ENCODE peak calls at places on chromosomes 13 and 19, in four cellular contexts. One of them, this sample, is unnamed.
A peak's percentile ranks its signal among the peaks of the same experiment; 100 is the strongest.

GRCh38 chr19:5292843-5293606 is 47.6 kb downstream of the PTPRS start:
- DNase-seq in activated T-cell treated with anti-CD3 and anti-CD28 coated beads, Interleukin-2, amount 50 U/mL, for 72 hours: peak; percentile 39
- DNase-seq in stimulated activated CD4-positive, alpha-beta T cell treated with anti-CD3 and anti-CD28 coated beads, TNF-alpha, amount 100 ng/mL, for 48 hours: peak; percentile 14
- DNase-seq in IMR-90: peak; percentile 65
- DNase-seq in this sample: peak; percentile 54

GRCh38 chr13:53201454-53202225 is 173.0 kb downstream of the OLFM4 start:
- DNase-seq in activated T-cell treated with anti-CD3 and anti-CD28 coated beads, Interleukin-2, amount 50 U/mL, for 72 hours: no peak
- DNase-seq in IMR-90: no peak
- DNase-seq in stimulated activated CD4-positive, alpha-beta T cell treated with anti-CD3 and anti-CD28 coated beads, TNF-alpha, amount 100 ng/mL, for 48 hours: no peak
- DNase-seq in this sample: no peak

GRCh38 chr19:51777570-51778460 is 16.8 kb downstream of the FPR2 start:
- DNase-seq in activated T-cell treated with anti-CD3 and anti-CD28 coated beads, Interleukin-2, amount 50 U/mL, for 72 hours: peak; percentile 55
- DNase-seq in stimulated activated CD4-positive, alpha-beta T cell treated with anti-CD3 and anti-CD28 coated beads, TNF-alpha, amount 100 ng/mL, for 48 hours: peak; percentile 3
- DNase-seq in IMR-90: peak; percentile 80
- DNase-seq in this sample: peak; percentile 37

GRCh38 chr13:30429721-30430694 is 7.7 kb downstream of the UBE2L5 start:
- DNase-seq in IMR-90: peak; percentile 95
- DNase-seq in activated T-cell treated with anti-CD3 and anti-CD28 coated beads, Interleukin-2, amount 50 U/mL, for 72 hours: peak; percentile 35
- DNase-seq in stimulated activated CD4-positive, alpha-beta T cell treated with anti-CD3 and anti-CD28 coated beads, TNF-alpha, amount 100 ng/mL, for 48 hours: peak; percentile 20
- DNase-seq in this sample: peak; percentile 36

GRCh38 chr13:112782433-112783010 is 92.7 kb downstream of the ATP11A start:
- DNase-seq in stimulated activated CD4-positive, alpha-beta T cell treated with anti-CD3 and anti-CD28 coated beads, TNF-alpha, amount 100 ng/mL, for 48 hours: no peak
- DNase-seq in IMR-90: no peak
- DNase-seq in activated T-cell treated with anti-CD3 and anti-CD28 coated beads, Interleukin-2, amount 50 U/mL, for 72 hours: no peak
- DNase-seq in this sample: no peak

GRCh38 chr13:27953671-27954405 is 15.3 kb downstream of the CDX2 start:
- DNase-seq in IMR-90: peak; percentile 55
- DNase-seq in activated T-cell treated with anti-CD3 and anti-CD28 coated beads, Interleukin-2, amount 50 U/mL, for 72 hours: peak; percentile 84
- DNase-seq in stimulated activated CD4-positive, alpha-beta T cell treated with anti-CD3 and anti-CD28 coated beads, TNF-alpha, amount 100 ng/mL, for 48 hours: peak; percentile 32
- DNase-seq in this sample: peak; percentile 79

GRCh38 chr13:79423801-79424642 is 18.0 kb upstream of the RBM26 start:
- DNase-seq in stimulated activated CD4-positive, alpha-beta T cell treated with anti-CD3 and anti-CD28 coated beads, TNF-alpha, amount 100 ng/mL, for 48 hours: no peak
- DNase-seq in activated T-cell treated with anti-CD3 and anti-CD28 coated beads, Interleukin-2, amount 50 U/mL, for 72 hours: no peak
- DNase-seq in IMR-90: peak; percentile 63
- DNase-seq in this sample: no peak

GRCh38 chr19:33778089-33778791 is 18.4 kb upstream of the KCTD15 start:
- DNase-seq in activated T-cell treated with anti-CD3 and anti-CD28 coated beads, Interleukin-2, amount 50 U/mL, for 72 hours: peak; percentile 93
- DNase-seq in IMR-90: peak; percentile 61
- DNase-seq in stimulated activated CD4-positive, alpha-beta T cell treated with anti-CD3 and anti-CD28 coated beads, TNF-alpha, amount 100 ng/mL, for 48 hours: peak; percentile 70
- DNase-seq in this sample: peak; percentile 86

GRCh38 chr19:46611791-46612190 is 10.7 kb downstream of the CALM3 start:
- DNase-seq in IMR-90: no peak
- DNase-seq in activated T-cell treated with anti-CD3 and anti-CD28 coated beads, Interleukin-2, amount 50 U/mL, for 72 hours: no peak
- DNase-seq in stimulated activated CD4-positive, alpha-beta T cell treated with anti-CD3 and anti-CD28 coated beads, TNF-alpha, amount 100 ng/mL, for 48 hours: no peak
- DNase-seq in this sample: no peak

GRCh38 chr13:93244141-93244917 is 17.7 kb downstream of the GPC6 start:
- DNase-seq in IMR-90: peak; percentile 67
- DNase-seq in stimulated activated CD4-positive, alpha-beta T cell treated with anti-CD3 and anti-CD28 coated beads, TNF-alpha, amount 100 ng/mL, for 48 hours: no peak
- DNase-seq in activated T-cell treated with anti-CD3 and anti-CD28 coated beads, Interleukin-2, amount 50 U/mL, for 72 hours: no peak
- DNase-seq in this sample: no peak

GRCh38 chr19:952680-953500 is 27.1 kb downstream of the ARID3A start:
- DNase-seq in stimulated activated CD4-positive, alpha-beta T cell treated with anti-CD3 and anti-CD28 coated beads, TNF-alpha, amount 100 ng/mL, for 48 hours: no peak
- DNase-seq in activated T-cell treated with anti-CD3 and anti-CD28 coated beads, Interleukin-2, amount 50 U/mL, for 72 hours: no peak
- DNase-seq in IMR-90: no peak
- DNase-seq in this sample: no peak

GRCh38 chr19:2693492-2693891 is 9.0 kb downstream of the GNG7 start:
- DNase-seq in IMR-90: no peak
- DNase-seq in activated T-cell treated with anti-CD3 and anti-CD28 coated beads, Interleukin-2, amount 50 U/mL, for 72 hours: no peak
- DNase-seq in stimulated activated CD4-positive, alpha-beta T cell treated with anti-CD3 and anti-CD28 coated beads, TNF-alpha, amount 100 ng/mL, for 48 hours: no peak
- DNase-seq in this sample: no peak

GRCh38 chr13:43269037-43269476 is 245.7 kb downstream of the DNAJC15 start:
- DNase-seq in stimulated activated CD4-positive, alpha-beta T cell treated with anti-CD3 and anti-CD28 coated beads, TNF-alpha, amount 100 ng/mL, for 48 hours: no peak
- DNase-seq in IMR-90: peak; percentile 98
- DNase-seq in activated T-cell treated with anti-CD3 and anti-CD28 coated beads, Interleukin-2, amount 50 U/mL, for 72 hours: no peak
- DNase-seq in this sample: no peak

GRCh38 chr19:4717191-4717965 is 6.3 kb downstream of the DPP9 start:
- DNase-seq in stimulated activated CD4-positive, alpha-beta T cell treated with anti-CD3 and anti-CD28 coated beads, TNF-alpha, amount 100 ng/mL, for 48 hours: no peak
- DNase-seq in IMR-90: peak; percentile 70
- DNase-seq in activated T-cell treated with anti-CD3 and anti-CD28 coated beads, Interleukin-2, amount 50 U/mL, for 72 hours: no peak
- DNase-seq in this sample: no peak

GRCh38 chr19:1057185-1057857 is 9.6 kb upstream of the ARHGAP45 start:
- DNase-seq in stimulated activated CD4-positive, alpha-beta T cell treated with anti-CD3 and anti-CD28 coated beads, TNF-alpha, amount 100 ng/mL, for 48 hours: no peak
- DNase-seq in activated T-cell treated with anti-CD3 and anti-CD28 coated beads, Interleukin-2, amount 50 U/mL, for 72 hours: no peak
- DNase-seq in IMR-90: peak; percentile 67
- DNase-seq in this sample: no peak

GRCh38 chr19:27971869-27972268 is 1241.1 kb downstream of the UQCRFS1 start:
- DNase-seq in activated T-cell treated with anti-CD3 and anti-CD28 coated beads, Interleukin-2, amount 50 U/mL, for 72 hours: no peak
- DNase-seq in stimulated activated CD4-positive, alpha-beta T cell treated with anti-CD3 and anti-CD28 coated beads, TNF-alpha, amount 100 ng/mL, for 48 hours: no peak
- DNase-seq in IMR-90: no peak
- DNase-seq in this sample: no peak

GRCh38 chr13:45823583-45823982 is 28.0 kb downstream of the SIAH3 start:
- DNase-seq in activated T-cell treated with anti-CD3 and anti-CD28 coated beads, Interleukin-2, amount 50 U/mL, for 72 hours: no peak
- DNase-seq in IMR-90: no peak
- DNase-seq in stimulated activated CD4-positive, alpha-beta T cell treated with anti-CD3 and anti-CD28 coated beads, TNF-alpha, amount 100 ng/mL, for 48 hours: no peak
- DNase-seq in this sample: no peak

GRCh38 chr19:47036233-47036651 is 12.2 kb downstream of the TMEM160 start:
- DNase-seq in stimulated activated CD4-positive, alpha-beta T cell treated with anti-CD3 and anti-CD28 coated beads, TNF-alpha, amount 100 ng/mL, for 48 hours: no peak
- DNase-seq in activated T-cell treated with anti-CD3 and anti-CD28 coated beads, Interleukin-2, amount 50 U/mL, for 72 hours: no peak
- DNase-seq in IMR-90: no peak
- DNase-seq in this sample: no peak

GRCh38 chr19:3977242-3978143 is 6.6 kb upstream of the DAPK3 start:
- DNase-seq in IMR-90: no peak
- DNase-seq in stimulated activated CD4-positive, alpha-beta T cell treated with anti-CD3 and anti-CD28 coated beads, TNF-alpha, amount 100 ng/mL, for 48 hours: no peak
- DNase-seq in activated T-cell treated with anti-CD3 and anti-CD28 coated beads, Interleukin-2, amount 50 U/mL, for 72 hours: no peak
- DNase-seq in this sample: peak; percentile 23

GRCh38 chr13:100088648-100089601 is at the start of gene PCCA:
- DNase-seq in activated T-cell treated with anti-CD3 and anti-CD28 coated beads, Interleukin-2, amount 50 U/mL, for 72 hours: peak; percentile 92
- DNase-seq in IMR-90: peak; percentile 89
- DNase-seq in stimulated activated CD4-positive, alpha-beta T cell treated with anti-CD3 and anti-CD28 coated beads, TNF-alpha, amount 100 ng/mL, for 48 hours: peak; percentile 61
- DNase-seq in this sample: peak; percentile 83

GRCh38 chr13:100106005-100106404 is 17.1 kb downstream of the PCCA start:
- DNase-seq in stimulated activated CD4-positive, alpha-beta T cell treated with anti-CD3 and anti-CD28 coated beads, TNF-alpha, amount 100 ng/mL, for 48 hours: no peak
- DNase-seq in IMR-90: peak; percentile 37
- DNase-seq in activated T-cell treated with anti-CD3 and anti-CD28 coated beads, Interleukin-2, amount 50 U/mL, for 72 hours: no peak
- DNase-seq in this sample: no peak

GRCh38 chr13:75621147-75621546 is 15.0 kb upstream of the LMO7 start:
- DNase-seq in IMR-90: peak; percentile 70
- DNase-seq in activated T-cell treated with anti-CD3 and anti-CD28 coated beads, Interleukin-2, amount 50 U/mL, for 72 hours: no peak
- DNase-seq in stimulated activated CD4-positive, alpha-beta T cell treated with anti-CD3 and anti-CD28 coated beads, TNF-alpha, amount 100 ng/mL, for 48 hours: no peak
- DNase-seq in this sample: no peak

GRCh38 chr19:46435009-46435408 is 6.3 kb upstream of the PNMA8C start:
- DNase-seq in IMR-90: no peak
- DNase-seq in stimulated activated CD4-positive, alpha-beta T cell treated with anti-CD3 and anti-CD28 coated beads, TNF-alpha, amount 100 ng/mL, for 48 hours: no peak
- DNase-seq in activated T-cell treated with anti-CD3 and anti-CD28 coated beads, Interleukin-2, amount 50 U/mL, for 72 hours: no peak
- DNase-seq in this sample: no peak

GRCh38 chr13:44818428-44818827 is 170.8 kb downstream of the NUFIP1 start:
- DNase-seq in IMR-90: peak; percentile 43
- DNase-seq in activated T-cell treated with anti-CD3 and anti-CD28 coated beads, Interleukin-2, amount 50 U/mL, for 72 hours: no peak
- DNase-seq in stimulated activated CD4-positive, alpha-beta T cell treated with anti-CD3 and anti-CD28 coated beads, TNF-alpha, amount 100 ng/mL, for 48 hours: no peak
- DNase-seq in this sample: no peak

GRCh38 chr19:3801412-3802096 is 15.4 kb upstream of the MATK start:
- DNase-seq in IMR-90: no peak
- DNase-seq in stimulated activated CD4-positive, alpha-beta T cell treated with anti-CD3 and anti-CD28 coated beads, TNF-alpha, amount 100 ng/mL, for 48 hours: no peak
- DNase-seq in activated T-cell treated with anti-CD3 and anti-CD28 coated beads, Interleukin-2, amount 50 U/mL, for 72 hours: peak; percentile 66
- DNase-seq in this sample: peak; percentile 55

GRCh38 chr13:27338816-27339215 is 68.2 kb downstream of the RASL11A start:
- DNase-seq in IMR-90: no peak
- DNase-seq in stimulated activated CD4-positive, alpha-beta T cell treated with anti-CD3 and anti-CD28 coated beads, TNF-alpha, amount 100 ng/mL, for 48 hours: no peak
- DNase-seq in activated T-cell treated with anti-CD3 and anti-CD28 coated beads, Interleukin-2, amount 50 U/mL, for 72 hours: no peak
- DNase-seq in this sample: no peak

GRCh38 chr13:98310485-98311199 is 133.6 kb upstream of the RNF113B start:
- DNase-seq in IMR-90: no peak
- DNase-seq in activated T-cell treated with anti-CD3 and anti-CD28 coated beads, Interleukin-2, amount 50 U/mL, for 72 hours: no peak
- DNase-seq in stimulated activated CD4-positive, alpha-beta T cell treated with anti-CD3 and anti-CD28 coated beads, TNF-alpha, amount 100 ng/mL, for 48 hours: no peak
- DNase-seq in this sample: no peak

GRCh38 chr19:49780861-49781260 is 14.1 kb downstream of the AP2A1 start:
- DNase-seq in activated T-cell treated with anti-CD3 and anti-CD28 coated beads, Interleukin-2, amount 50 U/mL, for 72 hours: no peak
- DNase-seq in stimulated activated CD4-positive, alpha-beta T cell treated with anti-CD3 and anti-CD28 coated beads, TNF-alpha, amount 100 ng/mL, for 48 hours: no peak
- DNase-seq in IMR-90: no peak
- DNase-seq in this sample: no peak

GRCh38 chr19:18700501-18701249 is 17.2 kb downstream of the CRTC1 start:
- DNase-seq in stimulated activated CD4-positive, alpha-beta T cell treated with anti-CD3 and anti-CD28 coated beads, TNF-alpha, amount 100 ng/mL, for 48 hours: peak; percentile 34
- DNase-seq in activated T-cell treated with anti-CD3 and anti-CD28 coated beads, Interleukin-2, amount 50 U/mL, for 72 hours: peak; percentile 75
- DNase-seq in IMR-90: peak; percentile 29
- DNase-seq in this sample: peak; percentile 67

GRCh38 chr13:49938921-49939320 is 2.8 kb upstream of the SPRYD7 start:
- DNase-seq in stimulated activated CD4-positive, alpha-beta T cell treated with anti-CD3 and anti-CD28 coated beads, TNF-alpha, amount 100 ng/mL, for 48 hours: no peak
- DNase-seq in IMR-90: no peak
- DNase-seq in activated T-cell treated with anti-CD3 and anti-CD28 coated beads, Interleukin-2, amount 50 U/mL, for 72 hours: no peak
- DNase-seq in this sample: no peak

This sample was measured in stimulated activated naive CD8-positive, alpha-beta T cell treated with anti-CD3 and anti-CD28 coated beads, Interleukin-15, amount 100 ng/mL, for 72 hours.